ENCODE peak calls at places on chromosomes 11 and 22, in nine cellular contexts. Y, A, W, F, H, R, Q, L and P are unnamed samples.
A peak's percentile ranks its signal among the peaks of the same experiment; 100 is the strongest.

GRCh38 chr11:76673164-76674142 is 2.9 kb upstream of the LRRC32 start:
- DNase-seq in Y (no peak), A (no peak), W (no peak), F (no peak), H (no peak), R (no peak), Q (no peak), L (no peak), P (peak; percentile 18)

GRCh38 chr22:44645083-44645482 is 56.9 kb upstream of the PRR5 start:
- DNase-seq in Y (no peak), A (no peak), W (no peak), F (no peak), H (no peak), R (no peak), Q (no peak), L (no peak), P (no peak)

GRCh38 chr11:67484847-67485311 is 2.1 kb downstream of the AIP start:
- DNase-seq in Y (peak; percentile 49), A (no peak), W (no peak), F (no peak), H (peak; percentile 68), R (no peak), Q (peak; percentile 81), L (no peak), P (peak; percentile 66)

GRCh38 chr11:2685566-2686359 is 14.0 kb downstream of the KCNQ1OT1 start:
- DNase-seq in Y (no peak), A (no peak), W (no peak), F (no peak), H (peak; percentile 26), R (no peak), Q (no peak), L (no peak), P (peak; percentile 32)

GRCh38 chr11:1456166-1456565 is 30.4 kb downstream of the MOB2 start:
- DNase-seq in Y (no peak), A (no peak), W (no peak), F (no peak), H (no peak), R (no peak), Q (no peak), L (no peak), P (no peak)

GRCh38 chr22:41524809-41525449 is 19.3 kb downstream of the POLR3H start:
- DNase-seq in Y (peak; percentile 61), A (no peak), W (peak; percentile 59), F (no peak), H (no peak), R (no peak), Q (peak; percentile 52), L (no peak), P (peak; percentile 79)

GRCh38 chr22:49650336-49651241 is 177.1 kb downstream of the BRD1 start:
- DNase-seq in Y (no peak), A (no peak), W (no peak), F (no peak), H (no peak), R (peak; percentile 4), Q (no peak), L (no peak), P (no peak)

GRCh38 chr11:66142370-66143263 is 72.5 kb downstream of the PACS1 start:
- DNase-seq in Y (no peak), A (peak; percentile 29), W (no peak), F (no peak), H (no peak), R (no peak), Q (no peak), L (no peak), P (no peak)

GRCh38 chr11:113468666-113469345 is 6.4 kb downstream of the DRD2 start:
- DNase-seq in Y (no peak), A (no peak), W (no peak), F (no peak), H (no peak), R (no peak), Q (no peak), L (no peak), P (no peak)

GRCh38 chr22:46171940-46172339 is 21.6 kb downstream of the PPARA start:
- DNase-seq in Y (no peak), A (peak; percentile 44), W (no peak), F (no peak), H (no peak), R (peak; percentile 32), Q (no peak), L (no peak), P (no peak)

GRCh38 chr22:40499187-40499753 is 128.9 kb downstream of the SGSM3 start:
- DNase-seq in Y (no peak), A (peak; percentile 86), W (no peak), F (no peak), H (no peak), R (no peak), Q (no peak), L (no peak), P (no peak)

GRCh38 chr11:72860592-72860991 is 46.4 kb downstream of the ATG16L2 start:
- DNase-seq in Y (no peak), A (no peak), W (no peak), F (no peak), H (no peak), R (no peak), Q (no peak), L (no peak), P (no peak)

GRCh38 chr11:9757809-9758675 is 94.2 kb downstream of the SWAP70 start:
- DNase-seq in Y (peak; percentile 88), A (peak; percentile 96), W (peak; percentile 83), F (peak; percentile 100), H (peak; percentile 94), R (peak; percentile 94), Q (peak; percentile 94), L (no peak), P (peak; percentile 94)

GRCh38 chr11:66324626-66325025 is 7.8 kb upstream of the CD248 start:
- DNase-seq in Y (no peak), A (peak; percentile 48), W (no peak), F (no peak), H (no peak), R (no peak), Q (no peak), L (no peak), P (no peak)

GRCh38 chr22:20131856-20132685 is 467 bp downstream of the ZDHHC8 start:
- DNase-seq in Y (no peak), A (peak; percentile 53), W (no peak), F (peak; percentile 73), H (peak; percentile 79), R (peak; percentile 66), Q (peak; percentile 38), L (no peak), P (peak; percentile 82)

GRCh38 chr22:50687829-50688228 is 15.2 kb downstream of the SHANK3 start:
- DNase-seq in Y (no peak), A (no peak), W (no peak), F (peak; percentile 12), H (peak; percentile 48), R (no peak), Q (no peak), L (no peak), P (peak; percentile 62)

GRCh38 chr11:19853901-19854300 is 141.3 kb downstream of the NAV2 start:
- DNase-seq in Y (no peak), A (no peak), W (no peak), F (no peak), H (no peak), R (no peak), Q (no peak), L (no peak), P (no peak)

GRCh38 chr11:1469911-1470680 is 16.5 kb downstream of the MOB2 start:
- DNase-seq in Y (no peak), A (no peak), W (no peak), F (no peak), H (no peak), R (peak; percentile 13), Q (no peak), L (no peak), P (peak; percentile 33)

GRCh38 chr11:116792869-116793475 is 1.3 kb upstream of the APOA5 start:
- DNase-seq in Y (no peak), A (peak; percentile 65), W (no peak), F (no peak), H (no peak), R (no peak), Q (no peak), L (no peak), P (no peak)

GRCh38 chr22:20777420-20778177 is 3.7 kb downstream of the SERPIND1 start:
- DNase-seq in Y (no peak), A (peak; percentile 56), W (no peak), F (no peak), H (no peak), R (no peak), Q (no peak), L (no peak), P (no peak)

GRCh38 chr11:34299284-34299961 is 58.4 kb downstream of the ABTB2 start:
- DNase-seq in Y (no peak), A (no peak), W (no peak), F (no peak), H (no peak), R (no peak), Q (no peak), L (no peak), P (no peak)

GRCh38 chr22:38467904-38468760 is at the start of gene KDELR3:
- DNase-seq in Y (no peak), A (peak; percentile 97), W (no peak), F (no peak), H (peak; percentile 80), R (peak; percentile 79), Q (peak; percentile 80), L (no peak), P (peak; percentile 79)

GRCh38 chr11:117913736-117914397 is 15.3 kb downstream of the TMPRSS13 start:
- DNase-seq in Y (no peak), A (no peak), W (no peak), F (no peak), H (peak; percentile 48), R (no peak), Q (no peak), L (no peak), P (no peak)